ENCODE peak calls at places on chromosomes 13 and 19, in nine cellular contexts. Y is astrocyte of the cerebellum; T is skeletal muscle cell; X is DMS53; K is head of caudate nucleus; A is AG04449; O is tibial nerve; C is Calu3; S is activated naive CD4-positive, alpha-beta T cell treated with anti-CD3 and anti-CD28 coated beads, Interleukin-2, amount 50 U/mL, for 16 hours. L is an unnamed sample.

GRCh38 chr13:28534210-28534609 is 39.3 kb upstream of the FLT1 start:
- DNase-seq in S (no peak), K (no peak), C (no peak), A (no peak), T (no peak), Y (no peak), X (no peak), O (no peak), L (no peak)

GRCh38 chr13:20788312-20788711 is 14.6 kb upstream of the EEF1AKMT1 start:
- DNase-seq in T (no peak), C (no peak), Y (no peak), S (no peak), X (no peak), K (no peak), O (no peak), A (no peak), L (no peak)

GRCh38 chr13:21557995-21558394 is 46.0 kb downstream of the MICU2 start:
- DNase-seq in K (no peak), Y (no peak), O (no peak), A (no peak), T (no peak), X (peak), C (peak), S (no peak), L (no peak)

GRCh38 chr19:46714523-46715106 is 2.3 kb downstream of the PRKD2 start:
- DNase-seq in X (peak), C (no peak), A (no peak), S (peak), T (no peak), O (no peak), K (no peak), Y (no peak), L (no peak)

GRCh38 chr19:48683349-48683748 is 10.5 kb upstream of the NTN5 start:
- DNase-seq in A (no peak), X (peak), C (no peak), Y (no peak), T (no peak), K (peak), S (no peak), O (no peak), L (peak)

GRCh38 chr19:4181053-4181508 is 1.3 kb downstream of the SIRT6 start:
- DNase-seq in A (no peak), O (no peak), T (no peak), C (no peak), K (no peak), S (no peak), Y (no peak), X (no peak), L (no peak)

GRCh38 chr19:36009220-36009619 is 607 bp upstream of the SYNE4 start:
- DNase-seq in A (no peak), X (peak), S (peak), T (no peak), Y (no peak), C (peak), O (peak), K (peak), L (peak)

GRCh38 chr19:4583961-4584669 is 24.6 kb upstream of the SEMA6B start:
- DNase-seq in S (peak), T (no peak), A (no peak), Y (no peak), C (peak), O (no peak), K (no peak), X (peak), L (no peak)

GRCh38 chr13:60765700-60766411 is 368.8 kb downstream of the TDRD3 start:
- DNase-seq in Y (peak), O (no peak), S (no peak), A (no peak), K (no peak), X (no peak), C (no peak), T (no peak), L (no peak)

GRCh38 chr19:7928741-7929701 is 3.1 kb upstream of the CTXN1 start:
- DNase-seq in Y (peak), K (no peak), S (peak), X (peak), C (peak), T (peak), O (peak), A (peak), L (peak)

GRCh38 chr13:85241045-85241444 is 558.2 kb downstream of the SLITRK6 start:
- DNase-seq in S (no peak), A (no peak), O (no peak), Y (peak), K (no peak), X (peak), C (no peak), T (peak), L (no peak)

L was measured in fibroblast of the conjunctiva.